ENCODE peak calls at places on chromosome 16, in seven cellular contexts. V is T-cell; U is activated CD8-positive, alpha-beta T cell treated with anti-CD3 and anti-CD28 coated beads for 36 hours; I is CD4-positive, alpha-beta T cell; Z is activated T-cell treated with anti-CD3 and anti-CD28 coated beads, Interleukin-2, amount 50 U/mL, for 72 hours; A is GM12878; P is T-helper 17 cell. S is an unnamed sample.

GRCh38 chr16:85510203-85510602 is 102.9 kb upstream of the GSE1 start:
- ATAC-seq in V (no peak), U (no peak), I (no peak), Z (no peak), A (no peak), P (no peak), S (no peak)

GRCh38 chr16:2895813-2896212 is 12.8 kb downstream of the FLYWCH2 start:
- ATAC-seq in V (no peak), U (no peak), I (no peak), Z (no peak), A (no peak), P (no peak), S (no peak)

GRCh38 chr16:16006650-16007049 is 57.2 kb downstream of the ABCC1 start:
- ATAC-seq in V (no peak), U (no peak), I (no peak), Z (no peak), A (no peak), P (no peak), S (no peak)

GRCh38 chr16:50195276-50195675 is 42.2 kb downstream of the TENT4B start:
- ATAC-seq in V (no peak), U (no peak), I (no peak), Z (no peak), A (peak), P (no peak), S (no peak)

GRCh38 chr16:84641643-84642358 is 6.5 kb upstream of the KLHL36 start:
- ATAC-seq in V (peak), U (no peak), I (peak), Z (no peak), A (no peak), P (peak), S (no peak)

GRCh38 chr16:52114414-52114813 is 432.5 kb downstream of the TOX3 start:
- ATAC-seq in V (no peak), U (no peak), I (no peak), Z (no peak), A (no peak), P (no peak), S (no peak)

GRCh38 chr16:58024347-58024672 is 1.2 kb upstream of the MMP15 start:
- ATAC-seq in V (no peak), U (no peak), I (no peak), Z (no peak), A (no peak), P (no peak), S (no peak)

GRCh38 chr16:27628216-27628945 is 78.4 kb downstream of the KATNIP start:
- ATAC-seq in V (no peak), U (no peak), I (no peak), Z (no peak), A (no peak), P (no peak), S (no peak)

GRCh38 chr16:8863594-8864424 is 5.0 kb downstream of the CARHSP1 start:
- ATAC-seq in V (no peak), U (no peak), I (no peak), Z (no peak), A (peak), P (no peak), S (no peak)

GRCh38 chr16:6249863-6250262 is 1082.8 kb upstream of the RBFOX1 start:
- ATAC-seq in V (no peak), U (no peak), I (no peak), Z (no peak), A (no peak), P (no peak), S (no peak)

GRCh38 chr16:51025588-51026290 is 125.3 kb downstream of the SALL1 start:
- ATAC-seq in V (no peak), U (no peak), I (no peak), Z (no peak), A (no peak), P (no peak), S (no peak)

GRCh38 chr16:64172652-64173051 is 949.2 kb downstream of the CDH11 start:
- ATAC-seq in V (no peak), U (no peak), I (no peak), Z (no peak), A (no peak), P (no peak), S (no peak)

GRCh38 chr16:75025766-75026165 is 26.9 kb downstream of the ZNRF1 start:
- ATAC-seq in V (no peak), U (no peak), I (no peak), Z (no peak), A (no peak), P (no peak), S (no peak)

GRCh38 chr16:19223235-19223847 is 55.3 kb downstream of the SYT17 start:
- ATAC-seq in V (no peak), U (no peak), I (no peak), Z (no peak), A (no peak), P (no peak), S (no peak)

GRCh38 chr16:29738514-29738913 is 7.3 kb downstream of the C16orf54 start:
- ATAC-seq in V (peak), U (peak), I (peak), Z (peak), A (peak), P (peak), S (peak)

GRCh38 chr16:3243882-3244281 is 8.9 kb upstream of the ZNF200 start:
- ATAC-seq in V (no peak), U (peak), I (no peak), Z (peak), A (no peak), P (no peak), S (no peak)

GRCh38 chr16:10951016-10951415 is 6.7 kb downstream of the CLEC16A start:
- ATAC-seq in V (no peak), U (no peak), I (no peak), Z (no peak), A (no peak), P (no peak), S (no peak)